ENCODE peak calls at places on chromosomes 16 and 17, in seven cellular contexts. One of them, this sample, is unnamed.

GRCh38 chr17:34318474-34318873 is 761 bp upstream of the CCL8 start:
- DNase-seq in heart left ventricle: no peak
- DNase-seq in suprapubic skin: no peak
- DNase-seq in mucosa of descending colon: no peak
- DNase-seq in endothelial cell of umbilical vein: no peak
- DNase-seq in ovary: no peak
- DNase-seq in breast epithelium: no peak
- DNase-seq in this sample: no peak

GRCh38 chr16:57023541-57024249 is 34.3 kb downstream of the NLRC5 start:
- DNase-seq in heart left ventricle: no peak
- DNase-seq in suprapubic skin: peak; percentile 59
- DNase-seq in mucosa of descending colon: peak; percentile 22
- DNase-seq in endothelial cell of umbilical vein: no peak
- DNase-seq in ovary: no peak
- DNase-seq in breast epithelium: no peak
- DNase-seq in this sample: no peak

GRCh38 chr17:83030432-83030831 is 49.0 kb upstream of the METRNL start:
- DNase-seq in heart left ventricle: no peak
- DNase-seq in suprapubic skin: no peak
- DNase-seq in mucosa of descending colon: no peak
- DNase-seq in endothelial cell of umbilical vein: no peak
- DNase-seq in ovary: no peak
- DNase-seq in breast epithelium: no peak
- DNase-seq in this sample: no peak

GRCh38 chr16:17448640-17449638 is 21.8 kb downstream of the XYLT1 start:
- DNase-seq in heart left ventricle: peak; percentile 44
- DNase-seq in suprapubic skin: no peak
- DNase-seq in mucosa of descending colon: no peak
- DNase-seq in endothelial cell of umbilical vein: no peak
- DNase-seq in ovary: no peak
- DNase-seq in breast epithelium: no peak
- DNase-seq in this sample: no peak

GRCh38 chr16:67942200-67942509 is 1.8 kb downstream of the LCAT start:
- DNase-seq in heart left ventricle: no peak
- DNase-seq in suprapubic skin: no peak
- DNase-seq in mucosa of descending colon: peak; percentile 43
- DNase-seq in endothelial cell of umbilical vein: peak; percentile 35
- DNase-seq in ovary: no peak
- DNase-seq in breast epithelium: no peak
- DNase-seq in this sample: no peak

GRCh38 chr17:4590981-4591453 is 6.7 kb downstream of the SMTNL2 start:
- DNase-seq in heart left ventricle: no peak
- DNase-seq in suprapubic skin: peak; percentile 52
- DNase-seq in mucosa of descending colon: no peak
- DNase-seq in endothelial cell of umbilical vein: no peak
- DNase-seq in ovary: no peak
- DNase-seq in breast epithelium: no peak
- DNase-seq in this sample: no peak

GRCh38 chr17:7712111-7712771 is 5.3 kb upstream of the DNAH2 start:
- DNase-seq in heart left ventricle: no peak
- DNase-seq in suprapubic skin: no peak
- DNase-seq in mucosa of descending colon: no peak
- DNase-seq in endothelial cell of umbilical vein: no peak
- DNase-seq in ovary: no peak
- DNase-seq in breast epithelium: no peak
- DNase-seq in this sample: no peak

GRCh38 chr16:74298104-74298503 is 1.5 kb downstream of the PSMD7 start:
- DNase-seq in heart left ventricle: no peak
- DNase-seq in suprapubic skin: no peak
- DNase-seq in mucosa of descending colon: peak; percentile 17
- DNase-seq in endothelial cell of umbilical vein: no peak
- DNase-seq in ovary: no peak
- DNase-seq in breast epithelium: no peak
- DNase-seq in this sample: no peak

GRCh38 chr17:64441772-64442549 is 7.0 kb upstream of the MILR1 start:
- DNase-seq in heart left ventricle: peak; percentile 37
- DNase-seq in suprapubic skin: no peak
- DNase-seq in mucosa of descending colon: peak; percentile 35
- DNase-seq in endothelial cell of umbilical vein: peak; percentile 74
- DNase-seq in ovary: no peak
- DNase-seq in breast epithelium: no peak
- DNase-seq in this sample: no peak

GRCh38 chr16:29710227-29711219 is 31.5 kb downstream of the QPRT start:
- DNase-seq in heart left ventricle: no peak
- DNase-seq in suprapubic skin: no peak
- DNase-seq in mucosa of descending colon: peak; percentile 65
- DNase-seq in endothelial cell of umbilical vein: peak; percentile 60
- DNase-seq in ovary: no peak
- DNase-seq in breast epithelium: no peak
- DNase-seq in this sample: no peak

GRCh38 chr17:39744075-39744835 is 6.5 kb downstream of the GRB7 start:
- DNase-seq in heart left ventricle: no peak
- DNase-seq in suprapubic skin: peak; percentile 49
- DNase-seq in mucosa of descending colon: no peak
- DNase-seq in endothelial cell of umbilical vein: no peak
- DNase-seq in ovary: no peak
- DNase-seq in breast epithelium: no peak
- DNase-seq in this sample: no peak

GRCh38 chr17:40190197-40191021 is 13.1 kb downstream of the RAPGEFL1 start:
- DNase-seq in heart left ventricle: no peak
- DNase-seq in suprapubic skin: no peak
- DNase-seq in mucosa of descending colon: no peak
- DNase-seq in endothelial cell of umbilical vein: peak; percentile 22
- DNase-seq in ovary: no peak
- DNase-seq in breast epithelium: no peak
- DNase-seq in this sample: no peak

DNA sequence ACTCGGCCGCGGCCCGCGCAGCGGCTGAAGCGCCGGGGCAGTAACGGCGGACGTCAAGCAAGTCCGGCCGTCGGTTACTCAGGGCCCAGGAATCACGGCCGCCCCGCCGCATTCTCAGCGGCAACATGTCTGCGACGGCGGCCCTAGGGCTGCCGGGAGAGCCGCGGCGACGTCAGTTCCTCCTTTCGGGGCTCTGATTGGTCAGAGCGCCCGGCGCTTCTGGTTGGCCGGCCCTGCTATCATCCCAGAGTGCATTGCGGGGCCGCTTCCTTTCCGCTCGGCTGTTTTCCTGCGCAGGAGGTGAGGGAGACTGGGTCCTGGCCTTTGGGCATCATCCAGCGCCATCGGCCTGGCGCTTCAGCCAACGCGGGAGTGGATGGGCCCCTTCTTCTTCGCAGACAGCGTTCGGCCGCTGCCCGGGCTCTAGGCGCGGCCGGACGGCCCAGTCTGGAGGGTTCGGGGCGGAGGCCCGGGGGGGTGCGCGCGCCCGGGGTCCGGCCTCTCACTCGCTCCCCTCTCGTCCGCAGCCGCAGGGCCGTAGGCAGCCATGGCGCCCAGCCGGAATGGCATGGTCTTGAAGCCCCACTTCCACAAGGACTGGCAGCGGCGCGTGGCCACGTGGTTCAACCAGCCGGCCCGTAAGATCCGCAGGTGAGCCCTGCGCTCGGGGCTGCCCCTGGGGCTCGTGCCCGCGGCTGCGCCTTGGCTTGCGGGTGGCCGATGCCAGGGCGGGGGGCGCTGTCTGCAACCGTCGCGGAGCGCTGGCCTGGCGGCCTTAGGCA is at the start of gene RPL13:
- DNase-seq in heart left ventricle: peak; percentile 95
- DNase-seq in suprapubic skin: peak; percentile 97
- DNase-seq in mucosa of descending colon: peak; percentile 95
- DNase-seq in endothelial cell of umbilical vein: peak; percentile 94
- DNase-seq in ovary: peak; percentile 95
- DNase-seq in breast epithelium: peak; percentile 97
- DNase-seq in this sample: peak; percentile 98
- TF ChIP-seq CTCF in heart left ventricle: no peak
- TF ChIP-seq CTCF in suprapubic skin: no peak
- TF ChIP-seq CTCF in mucosa of descending colon: no peak
- TF ChIP-seq CTCF in endothelial cell of umbilical vein: no peak
- TF ChIP-seq CTCF in ovary: no peak
- TF ChIP-seq CTCF in breast epithelium: peak; percentile 6
- TF ChIP-seq CTCF in this sample: no peak

GRCh38 chr17:50266384-50267073 is 7.7 kb upstream of the TMEM92 start:
- DNase-seq in heart left ventricle: peak; percentile 56
- DNase-seq in suprapubic skin: peak; percentile 68
- DNase-seq in mucosa of descending colon: no peak
- DNase-seq in endothelial cell of umbilical vein: peak; percentile 59
- DNase-seq in ovary: peak; percentile 82
- DNase-seq in breast epithelium: peak; percentile 76
- DNase-seq in this sample: peak; percentile 82

GRCh38 chr17:50265212-50265611 is 9.1 kb upstream of the TMEM92 start:
- DNase-seq in heart left ventricle: no peak
- DNase-seq in suprapubic skin: peak; percentile 61
- DNase-seq in mucosa of descending colon: no peak
- DNase-seq in endothelial cell of umbilical vein: no peak
- DNase-seq in ovary: peak; percentile 38
- DNase-seq in breast epithelium: peak; percentile 58
- DNase-seq in this sample: peak; percentile 67

GRCh38 chr17:50264263-50265113 is 9.8 kb upstream of the TMEM92 start:
- DNase-seq in heart left ventricle: no peak
- DNase-seq in suprapubic skin: peak; percentile 66
- DNase-seq in mucosa of descending colon: no peak
- DNase-seq in endothelial cell of umbilical vein: no peak
- DNase-seq in ovary: peak; percentile 65
- DNase-seq in breast epithelium: peak; percentile 47
- DNase-seq in this sample: peak; percentile 76

GRCh38 chr17:50267074-50267841 is 7.0 kb upstream of the TMEM92 start:
- DNase-seq in heart left ventricle: no peak
- DNase-seq in suprapubic skin: peak; percentile 55
- DNase-seq in mucosa of descending colon: no peak
- DNase-seq in endothelial cell of umbilical vein: no peak
- DNase-seq in ovary: peak; percentile 62
- DNase-seq in breast epithelium: peak; percentile 37
- DNase-seq in this sample: peak; percentile 63

GRCh38 chr17:50265690-50266306 is 8.5 kb upstream of the TMEM92 start:
- DNase-seq in heart left ventricle: no peak
- DNase-seq in suprapubic skin: peak; percentile 51
- DNase-seq in mucosa of descending colon: no peak
- DNase-seq in endothelial cell of umbilical vein: no peak
- DNase-seq in ovary: peak; percentile 38
- DNase-seq in breast epithelium: no peak
- DNase-seq in this sample: no peak
- H3K4me1 ChIP-seq in heart left ventricle: peaks cover 2% of the 10 kb centered on the region
- H3K4me1 ChIP-seq in suprapubic skin: peaks cover 45% of the 10 kb centered on the region
- H3K4me1 ChIP-seq in mucosa of descending colon: no peaks in the 10 kb centered on the region
- H3K4me1 ChIP-seq in endothelial cell of umbilical vein: peaks cover 6% of the 10 kb centered on the region
- H3K4me1 ChIP-seq in ovary: peaks cover 49% of the 10 kb centered on the region
- H3K4me1 ChIP-seq in breast epithelium: peaks cover 23% of the 10 kb centered on the region
- H3K4me1 ChIP-seq in this sample: peaks cover 42% of the 10 kb centered on the region

DNA sequence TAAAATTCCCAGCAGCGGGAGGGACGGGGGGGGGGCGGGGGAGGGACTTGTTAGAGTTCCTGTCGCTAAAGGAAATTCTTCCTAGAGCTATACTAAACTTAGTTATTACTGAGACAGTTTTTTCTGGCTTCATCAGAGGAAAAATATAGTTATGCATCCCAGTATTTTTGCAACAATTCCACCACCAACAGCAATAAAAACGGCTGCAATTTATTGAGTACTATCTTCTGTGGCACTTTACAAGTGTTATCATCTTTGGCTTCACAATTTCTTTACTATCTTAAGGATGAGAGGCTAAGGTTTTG is 6.9 kb upstream of the DHRS7B start:
- DNase-seq in heart left ventricle: no peak
- DNase-seq in suprapubic skin: no peak
- DNase-seq in mucosa of descending colon: no peak
- DNase-seq in endothelial cell of umbilical vein: no peak
- DNase-seq in ovary: no peak
- DNase-seq in breast epithelium: no peak
- DNase-seq in this sample: no peak
- TF ChIP-seq CTCF in heart left ventricle: no peak
- TF ChIP-seq CTCF in suprapubic skin: no peak
- TF ChIP-seq CTCF in mucosa of descending colon: no peak
- TF ChIP-seq CTCF in endothelial cell of umbilical vein: no peak
- TF ChIP-seq CTCF in ovary: no peak
- TF ChIP-seq CTCF in breast epithelium: no peak
- TF ChIP-seq CTCF in this sample: no peak

DNA sequence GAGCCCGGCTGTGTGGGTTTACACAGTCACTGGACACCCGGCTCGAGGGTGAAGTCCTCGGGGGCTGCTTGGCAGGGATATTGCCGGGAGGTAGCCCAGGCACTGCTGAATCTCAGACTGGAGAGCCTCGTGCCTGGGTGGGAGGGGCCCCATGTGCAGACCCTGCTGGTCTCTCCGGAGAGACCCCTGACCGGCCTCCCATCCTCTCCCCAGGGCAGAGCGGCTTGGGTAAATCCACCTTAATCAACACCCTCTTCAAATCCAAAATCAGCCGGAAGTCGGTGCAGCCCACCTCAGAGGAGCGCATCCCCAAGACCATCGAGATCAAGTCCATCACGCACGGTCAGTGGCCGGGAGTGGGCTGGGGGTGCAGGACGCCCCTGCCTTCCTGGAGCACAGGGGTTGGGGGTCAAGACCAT is 346.5 kb downstream of the SEC14L1 start:
- DNase-seq in heart left ventricle: no peak
- DNase-seq in suprapubic skin: peak; percentile 61
- DNase-seq in mucosa of descending colon: no peak
- DNase-seq in endothelial cell of umbilical vein: no peak
- DNase-seq in ovary: no peak
- DNase-seq in breast epithelium: no peak
- DNase-seq in this sample: no peak
- H3K4me1 ChIP-seq in heart left ventricle: peaks cover 24% of the 10 kb centered on the region
- H3K4me1 ChIP-seq in suprapubic skin: peaks cover 18% of the 10 kb centered on the region
- H3K4me1 ChIP-seq in mucosa of descending colon: no peaks in the 10 kb centered on the region
- H3K4me1 ChIP-seq in endothelial cell of umbilical vein: no peaks in the 10 kb centered on the region
- H3K4me1 ChIP-seq in ovary: no peaks in the 10 kb centered on the region
- H3K4me1 ChIP-seq in breast epithelium: peaks cover 9% of the 10 kb centered on the region
- H3K4me1 ChIP-seq in this sample: peaks cover 9% of the 10 kb centered on the region

GRCh38 chr17:72561680-72562079 is 440.9 kb downstream of the SOX9 start:
- DNase-seq in heart left ventricle: no peak
- DNase-seq in suprapubic skin: no peak
- DNase-seq in mucosa of descending colon: no peak
- DNase-seq in endothelial cell of umbilical vein: no peak
- DNase-seq in ovary: no peak
- DNase-seq in breast epithelium: no peak
- DNase-seq in this sample: no peak
- TF ChIP-seq CTCF in heart left ventricle: no peak
- TF ChIP-seq CTCF in suprapubic skin: no peak
- TF ChIP-seq CTCF in mucosa of descending colon: no peak
- TF ChIP-seq CTCF in endothelial cell of umbilical vein: no peak
- TF ChIP-seq CTCF in ovary: no peak
- TF ChIP-seq CTCF in breast epithelium: no peak
- TF ChIP-seq CTCF in this sample: no peak

DNA sequence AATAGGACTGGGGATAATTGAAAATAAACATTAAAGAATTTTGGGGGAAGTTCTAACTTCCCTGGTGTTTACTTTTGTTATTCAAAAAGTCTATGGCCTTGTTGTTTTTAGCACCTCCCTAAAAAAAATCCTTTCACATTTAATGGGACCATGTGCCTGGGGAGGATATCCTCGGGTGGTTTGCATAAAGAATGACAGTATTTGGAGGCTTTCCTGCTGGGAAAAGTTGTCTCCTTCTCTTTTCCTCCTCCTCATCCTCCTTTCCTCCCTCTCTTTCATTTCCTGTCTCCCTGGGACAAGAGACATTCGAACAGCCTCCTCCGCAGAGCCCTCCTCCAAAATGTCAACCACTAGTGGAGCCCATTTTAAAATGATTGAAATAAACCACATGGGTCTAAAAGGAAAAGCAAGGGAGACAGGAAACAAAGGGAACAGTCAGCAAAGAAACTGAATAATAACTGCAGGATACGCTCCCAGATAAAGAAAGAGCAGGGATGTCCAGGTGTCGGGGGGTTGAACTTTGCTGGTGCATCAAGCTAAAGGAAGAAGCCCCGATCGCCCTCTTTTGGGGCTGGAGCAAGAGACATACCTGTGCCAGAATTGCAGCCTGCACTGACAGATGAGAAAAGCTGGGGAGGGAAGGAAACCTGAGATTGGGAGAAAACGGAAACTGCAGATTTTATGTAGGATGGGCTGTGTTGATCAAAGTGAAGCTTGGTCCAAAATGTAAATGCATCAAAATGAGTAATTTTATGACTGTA is 67.3 kb downstream of the MYH13 start:
- DNase-seq in heart left ventricle: no peak
- DNase-seq in suprapubic skin: no peak
- DNase-seq in mucosa of descending colon: no peak
- DNase-seq in endothelial cell of umbilical vein: no peak
- DNase-seq in ovary: no peak
- DNase-seq in breast epithelium: no peak
- DNase-seq in this sample: no peak
- H3K4me1 ChIP-seq in heart left ventricle: no peaks in the 10 kb centered on the region
- H3K4me1 ChIP-seq in suprapubic skin: no peaks in the 10 kb centered on the region
- H3K4me1 ChIP-seq in mucosa of descending colon: no peaks in the 10 kb centered on the region
- H3K4me1 ChIP-seq in endothelial cell of umbilical vein: no peaks in the 10 kb centered on the region
- H3K4me1 ChIP-seq in ovary: no peaks in the 10 kb centered on the region
- H3K4me1 ChIP-seq in breast epithelium: no peaks in the 10 kb centered on the region
- H3K4me1 ChIP-seq in this sample: no peaks in the 10 kb centered on the region

This sample was measured in ascending aorta.